ENCODE peak calls at places on chromosomes 2 and 18, in five cellular contexts. G, X, H, V and J are unnamed samples.

GRCh38 chr2:28445448-28446258 is 50.2 kb upstream of the PLB1 start:
- DNase-seq in G (no peak), X (no peak), H (peak; percentile 20), V (peak; percentile 32), J (no peak)

GRCh38 chr18:5158171-5158570 is 38.9 kb downstream of the AKAIN1 start:
- DNase-seq in G (no peak), X (no peak), H (no peak), V (no peak), J (no peak)

GRCh38 chr2:157336137-157336721 is 10.6 kb upstream of the ERMN start:
- DNase-seq in G (peak; percentile 44), X (no peak), H (peak; percentile 69), V (peak; percentile 21), J (peak; percentile 60)

GRCh38 chr2:201122276-201122675 is 6.3 kb downstream of the CFLAR start:
- DNase-seq in G (no peak), X (no peak), H (peak; percentile 28), V (no peak), J (no peak)

GRCh38 chr2:46967990-46968647 is 52.5 kb upstream of the MCFD2 start:
- DNase-seq in G (no peak), X (no peak), H (peak; percentile 73), V (no peak), J (no peak)

GRCh38 chr2:147273106-147273505 is 571.7 kb upstream of the ACVR2A start:
- DNase-seq in G (no peak), X (no peak), H (no peak), V (no peak), J (no peak)

GRCh38 chr2:95271381-95271971 is 2.8 kb upstream of the PROM2 start:
- DNase-seq in G (no peak), X (no peak), H (no peak), V (no peak), J (no peak)

GRCh38 chr18:52670903-52671302 is 330.9 kb downstream of the DCC start:
- DNase-seq in G (peak; percentile 4), X (no peak), H (no peak), V (peak; percentile 37), J (no peak)

GRCh38 chr18:55384551-55385275 is 203.3 kb downstream of the TCF4 start:
- DNase-seq in G (peak; percentile 7), X (no peak), H (peak; percentile 51), V (peak; percentile 15), J (peak; percentile 31)

GRCh38 chr2:26887142-26887541 is 39.2 kb downstream of the DPYSL5 start:
- DNase-seq in G (no peak), X (no peak), H (no peak), V (no peak), J (no peak)

GRCh38 chr2:11379558-11379957 is 35.1 kb upstream of the ROCK2 start:
- DNase-seq in G (no peak), X (no peak), H (no peak), V (no peak), J (no peak)

GRCh38 chr2:210198326-210198725 is 26.9 kb downstream of the ACADL start:
- DNase-seq in G (no peak), X (no peak), H (no peak), V (no peak), J (no peak)

GRCh38 chr2:20137884-20138283 is 86.5 kb upstream of the LAPTM4A start:
- DNase-seq in G (no peak), X (no peak), H (no peak), V (no peak), J (no peak)

GRCh38 chr2:8000861-8001260 is 681.0 kb upstream of the ID2 start:
- DNase-seq in G (no peak), X (no peak), H (no peak), V (no peak), J (no peak)

GRCh38 chr18:74146756-74147155 is 878 bp downstream of the FBXO15 start:
- DNase-seq in G (no peak), X (no peak), H (no peak), V (no peak), J (no peak)

GRCh38 chr2:28528206-28528605 is 32.3 kb downstream of the PLB1 start:
- DNase-seq in G (no peak), X (no peak), H (no peak), V (no peak), J (no peak)

GRCh38 chr2:77512521-77512920 is 9.7 kb downstream of the LRRTM4 start:
- DNase-seq in G (no peak), X (no peak), H (no peak), V (no peak), J (no peak)

GRCh38 chr2:70931376-70932000 is 4.2 kb upstream of the ATP6V1B1 start:
- DNase-seq in G (no peak), X (no peak), H (no peak), V (no peak), J (no peak)

GRCh38 chr2:229160984-229161383 is 110.1 kb downstream of the PID1 start:
- DNase-seq in G (no peak), X (no peak), H (no peak), V (no peak), J (no peak)

GRCh38 chr2:63590621-63591408 is 2.1 kb downstream of the MDH1 start:
- DNase-seq in G (peak; percentile 89), X (peak; percentile 37), H (peak; percentile 13), V (no peak), J (no peak)

GRCh38 chr2:109173311-109174171 is 44.5 kb downstream of the SH3RF3 start:
- DNase-seq in G (no peak), X (no peak), H (no peak), V (peak; percentile 53), J (no peak)

GRCh38 chr2:109126501-109126860 is 2.5 kb upstream of the SH3RF3 start:
- DNase-seq in G (no peak), X (no peak), H (no peak), V (no peak), J (no peak)

GRCh38 chr2:71690231-71690834 is 237.0 kb downstream of the DYSF start:
- DNase-seq in G (no peak), X (no peak), H (no peak), V (no peak), J (no peak)

GRCh38 chr18:48929212-48929612 is 21.6 kb downstream of the SMAD7 start:
- DNase-seq in G (no peak), X (no peak), H (no peak), V (no peak), J (no peak)

GRCh38 chr18:76363451-76364120 is 131.5 kb downstream of the ZNF516 start:
- DNase-seq in G (peak; percentile 32), X (no peak), H (no peak), V (no peak), J (no peak)

GRCh38 chr18:36580266-36580665 is 248.5 kb downstream of the TPGS2 start:
- DNase-seq in G (no peak), X (no peak), H (no peak), V (no peak), J (no peak)

GRCh38 chr2:110667061-110667460 is 10.8 kb downstream of the BUB1 start:
- DNase-seq in G (no peak), X (no peak), H (no peak), V (no peak), J (no peak)

GRCh38 chr2:96769816-96770215 is 9.1 kb downstream of the CNNM4 start:
- DNase-seq in G (peak; percentile 35), X (no peak), H (no peak), V (peak; percentile 66), J (no peak)

GRCh38 chr2:96770451-96770850 is 9.7 kb downstream of the CNNM4 start:
- DNase-seq in G (no peak), X (no peak), H (no peak), V (no peak), J (no peak)

GRCh38 chr2:96768083-96768561 is 7.4 kb downstream of the CNNM4 start:
- DNase-seq in G (no peak), X (peak; percentile 66), H (no peak), V (no peak), J (no peak)

GRCh38 chr2:96764253-96764637 is 3.5 kb downstream of the CNNM4 start:
- DNase-seq in G (no peak), X (no peak), H (no peak), V (peak; percentile 57), J (no peak)

GRCh38 chr2:96767135-96767871 is 6.6 kb downstream of the CNNM4 start:
- DNase-seq in G (no peak), X (no peak), H (no peak), V (no peak), J (no peak)
- TF ChIP-seq FOXM1 in G (no peak), X (no peak), H (no peak), V (no peak), J (no peak)

GRCh38 chr2:241315183-241315878 is at the start of gene HDLBP:
- DNase-seq in G (peak; percentile 98), X (peak; percentile 96), H (peak; percentile 92), V (peak; percentile 99), J (peak; percentile 94)

GRCh38 chr2:241312082-241312481 is 3.4 kb downstream of the HDLBP start:
- DNase-seq in G (no peak), X (no peak), H (no peak), V (no peak), J (no peak)

GRCh38 chr2:241314933-241315182 is 614 bp downstream of the HDLBP start:
- DNase-seq in G (no peak), X (no peak), H (no peak), V (no peak), J (no peak)

GRCh38 chr2:241315879-241316700 is at the start of gene SEPTIN2:
- DNase-seq in G (peak; percentile 53), X (no peak), H (peak; percentile 82), V (no peak), J (peak; percentile 51)

GRCh38 chr2:241314181-241314932 is 1.1 kb downstream of the HDLBP start:
- DNase-seq in G (peak; percentile 62), X (no peak), H (no peak), V (no peak), J (no peak)
- TF ChIP-seq FOXM1 in G (no peak), X (no peak), H (no peak), V (no peak), J (no peak)

GRCh38 chr2:239470151-239470900 is 69.5 kb upstream of the HDAC4 start:
- DNase-seq in G (no peak), X (no peak), H (no peak), V (no peak), J (no peak)
- TF ChIP-seq FOXM1 in G (no peak), X (no peak), H (no peak), V (no peak), J (no peak)

DNA sequence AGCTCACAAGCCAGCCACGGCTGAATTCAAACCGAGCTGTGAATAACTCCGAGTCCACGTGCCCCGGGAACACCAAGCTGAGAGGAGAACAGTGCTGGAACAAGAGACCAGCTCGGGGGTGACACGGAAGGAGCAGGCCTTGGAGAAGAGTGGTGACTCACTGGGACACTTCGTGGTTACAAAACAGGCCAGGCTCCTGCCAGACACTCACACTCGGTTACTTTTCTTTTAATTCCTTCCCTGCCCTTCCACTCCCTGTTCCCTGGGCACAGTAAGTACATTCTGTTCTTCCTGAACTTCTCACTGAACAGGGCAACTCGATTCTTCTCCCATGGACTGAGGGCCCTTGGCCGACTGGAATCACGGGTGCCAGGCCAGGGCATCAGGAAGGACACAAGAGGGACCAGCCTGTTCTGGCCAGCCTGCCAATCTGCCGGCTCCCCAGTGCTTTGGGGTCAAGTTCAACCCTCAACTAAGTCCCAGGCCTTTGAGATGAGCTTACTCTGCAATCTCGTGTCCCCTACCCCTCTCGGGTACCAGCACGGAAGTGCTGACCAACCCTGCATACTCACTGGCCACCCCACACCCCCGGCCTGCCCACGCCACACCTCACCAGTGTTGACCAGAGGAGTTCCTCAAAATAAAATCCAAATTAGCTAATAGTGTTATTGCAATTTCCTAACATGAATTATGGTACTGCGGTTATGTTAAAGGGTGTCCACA is 87.5 kb downstream of the TFCP2L1 start:
- DNase-seq in G (no peak), X (no peak), H (no peak), V (no peak), J (no peak)
- TF ChIP-seq FOXM1 in G (no peak), X (no peak), H (no peak), V (no peak), J (no peak)

GRCh38 chr2:150133623-150134022 is 353.8 kb downstream of the RND3 start:
- DNase-seq in G (peak; percentile 56), X (peak; percentile 62), H (no peak), V (no peak), J (peak; percentile 8)
- TF ChIP-seq FOXM1 in G (no peak), X (no peak), H (no peak), V (no peak), J (no peak)